ENCODE peak calls at places on chromosomes 1 and 21, in seven cellular contexts. V is ovary; U is T1000; S is effector memory CD8-positive, alpha-beta T cell; G is memory B cell; R is H4; H is CD4-positive, alpha-beta T cell. X is an unnamed sample.
A peak's percentile ranks its signal among the peaks of the same experiment; 100 is the strongest.

GRCh38 chr1:58477390-58477789 is 69.1 kb downstream of the OMA1 start:
- DNase-seq in R (peak; percentile 75), G (no peak), V (no peak), S (no peak), U (no peak), H (no peak), X (no peak)

GRCh38 chr1:17460265-17460664 is 20.8 kb upstream of the RCC2 start:
- DNase-seq in V (no peak), G (no peak), H (no peak), S (no peak), R (no peak), U (no peak), X (no peak)

GRCh38 chr21:36450511-36450910 is 29.4 kb downstream of the CLDN14 start:
- DNase-seq in U (no peak), H (no peak), V (no peak), R (no peak), S (no peak), G (no peak), X (no peak)

GRCh38 chr1:5580926-5581325 is 411.3 kb downstream of the NPHP4 start:
- DNase-seq in S (no peak), R (no peak), U (no peak), G (no peak), V (no peak), H (no peak), X (no peak)

GRCh38 chr21:39788383-39788782 is 43.4 kb downstream of the IGSF5 start:
- DNase-seq in V (peak; percentile 46), S (no peak), R (peak; percentile 95), H (no peak), G (no peak), U (no peak), X (peak; percentile 76)

GRCh38 chr1:155979525-155980343 is 1.4 kb upstream of the ARHGEF2 start:
- DNase-seq in S (no peak), V (no peak), R (no peak), U (no peak), G (no peak), H (no peak), X (no peak)

GRCh38 chr21:35394634-35395369 is 345.7 kb upstream of the RUNX1 start:
- DNase-seq in H (no peak), R (no peak), V (no peak), S (no peak), U (no peak), G (no peak), X (no peak)

GRCh38 chr1:17922833-17923232 is 167.7 kb downstream of the ACTL8 start:
- DNase-seq in U (no peak), H (peak; percentile 10), S (no peak), V (no peak), R (no peak), G (no peak), X (no peak)

GRCh38 chr21:44370027-44370735 is 16.8 kb downstream of the TRPM2 start:
- DNase-seq in H (no peak), U (peak; percentile 1), V (peak; percentile 66), R (peak; percentile 63), S (no peak), G (no peak), X (peak; percentile 60)

GRCh38 chr1:218474089-218474488 is 129.0 kb downstream of the TGFB2 start:
- DNase-seq in V (no peak), H (no peak), U (no peak), G (no peak), R (no peak), S (no peak), X (no peak)

GRCh38 chr1:101060992-101061391 is 35.4 kb upstream of the DPH5 start:
- DNase-seq in G (no peak), S (no peak), V (no peak), H (no peak), U (no peak), R (no peak), X (no peak)

GRCh38 chr1:244214009-244214967 is 163.2 kb downstream of the ZBTB18 start:
- DNase-seq in R (peak; percentile 100), U (peak; percentile 84), S (no peak), H (no peak), G (no peak), V (no peak), X (peak; percentile 96)

GRCh38 chr1:7247683-7248401 is 462.6 kb downstream of the CAMTA1 start:
- DNase-seq in H (no peak), G (no peak), U (no peak), V (no peak), S (no peak), R (no peak), X (no peak)

GRCh38 chr1:39609618-39610331 is 29.7 kb downstream of the HEYL start:
- DNase-seq in U (no peak), V (peak; percentile 54), S (peak; percentile 49), R (no peak), H (peak; percentile 77), G (peak; percentile 72), X (no peak)

GRCh38 chr1:46948629-46949282 is 7.5 kb upstream of the CYP4A11 start:
- DNase-seq in V (no peak), R (no peak), S (no peak), H (no peak), G (no peak), U (no peak), X (no peak)

GRCh38 chr1:106600626-106601025 is 455.8 kb upstream of the PRMT6 start:
- DNase-seq in S (no peak), H (no peak), G (no peak), R (no peak), U (no peak), V (no peak), X (no peak)

GRCh38 chr1:35660581-35661473 is 19.5 kb upstream of the PSMB2 start:
- DNase-seq in S (no peak), U (no peak), R (no peak), V (no peak), H (no peak), G (no peak), X (no peak)

GRCh38 chr1:117336087-117336817 is 31.0 kb upstream of the MAN1A2 start:
- DNase-seq in S (no peak), U (no peak), V (no peak), R (no peak), H (no peak), G (no peak), X (no peak)

GRCh38 chr1:226360106-226360746 is 47.7 kb downstream of the PARP1 start:
- DNase-seq in V (no peak), U (no peak), H (no peak), G (no peak), S (no peak), R (no peak), X (no peak)

GRCh38 chr1:234601217-234602017 is 8.6 kb downstream of the IRF2BP2 start:
- DNase-seq in G (no peak), H (no peak), V (no peak), U (no peak), R (no peak), S (no peak), X (no peak)

GRCh38 chr1:43221256-43221778 is 48.5 kb upstream of the TMEM125 start:
- DNase-seq in U (no peak), V (no peak), G (peak; percentile 31), R (no peak), S (no peak), H (no peak), X (no peak)

GRCh38 chr1:210262897-210263272 is 30.3 kb downstream of the SERTAD4 start:
- DNase-seq in G (no peak), V (no peak), H (no peak), R (no peak), U (no peak), S (no peak), X (no peak)

GRCh38 chr21:44618504-44618903 is 6.6 kb downstream of the KRTAP10-8 start:
- DNase-seq in R (no peak), H (no peak), V (no peak), S (peak; percentile 8), G (no peak), U (no peak), X (no peak)

GRCh38 chr1:90174246-90174645 is 179.3 kb downstream of the ZNF326 start:
- DNase-seq in S (no peak), R (peak; percentile 74), U (no peak), V (no peak), H (no peak), G (no peak), X (no peak)

GRCh38 chr1:173267453-173267945 is 60.4 kb upstream of the TNFSF4 start:
- DNase-seq in V (no peak), G (no peak), H (no peak), R (no peak), S (no peak), U (peak; percentile 37), X (no peak)

GRCh38 chr1:234730542-234731370 is 120.8 kb upstream of the IRF2BP2 start:
- DNase-seq in V (no peak), S (peak; percentile 6), U (no peak), H (peak; percentile 22), G (peak; percentile 49), R (no peak), X (no peak)

GRCh38 chr1:3219005-3219724 is 150.2 kb downstream of the PRDM16 start:
- DNase-seq in G (no peak), V (no peak), U (no peak), S (no peak), H (no peak), R (no peak), X (no peak)

GRCh38 chr1:25615563-25616079 is 970 bp upstream of the MAN1C1 start:
- DNase-seq in G (no peak), R (no peak), U (no peak), H (no peak), V (no peak), S (peak; percentile 18), X (no peak)

GRCh38 chr1:204319462-204319861 is 40.3 kb downstream of the PLEKHA6 start:
- DNase-seq in U (peak; percentile 69), R (peak; percentile 92), V (no peak), G (no peak), H (no peak), S (no peak), X (peak; percentile 95)

GRCh38 chr1:109906160-109906838 is 4.3 kb upstream of the CSF1 start:
- DNase-seq in H (peak; percentile 29), U (no peak), S (peak; percentile 43), V (no peak), G (peak; percentile 69), R (no peak), X (no peak)

GRCh38 chr21:18204931-18205330 is 39.7 kb upstream of the CHODL start:
- DNase-seq in U (no peak), G (no peak), H (no peak), S (no peak), R (no peak), V (no peak), X (no peak)

GRCh38 chr1:18057643-18058042 is 50.0 kb upstream of the IGSF21 start:
- DNase-seq in R (no peak), H (no peak), U (no peak), G (no peak), V (no peak), S (no peak), X (no peak)

GRCh38 chr1:21495225-21495820 is 13.9 kb upstream of the ALPL start:
- DNase-seq in G (no peak), U (no peak), V (no peak), R (no peak), S (no peak), H (no peak), X (no peak)

GRCh38 chr1:59354754-59355337 is 58.0 kb downstream of the FGGY start:
- DNase-seq in U (no peak), H (no peak), G (no peak), V (peak; percentile 29), R (no peak), S (no peak), X (no peak)